ENCODE peak calls at places on chromosome 3, in four cellular contexts. U is GM12878, N is K562, O is H1. M is an unnamed sample.

GRCh38 chr3:87167634-87168456 is 59.3 kb upstream of the CHMP2B start:
- DNase-seq in U (peak; percentile 15), N (peak; percentile 18), O (no peak), M (peak; percentile 46)

GRCh38 chr3:136078421-136079364 is 113.2 kb downstream of the PPP2R3A start:
- DNase-seq in U (no peak), N (peak; percentile 9), O (no peak), M (no peak)

GRCh38 chr3:70982700-70983140 is 600.8 kb downstream of the FOXP1 start:
- DNase-seq in U (peak; percentile 37), N (no peak), O (no peak), M (peak; percentile 71)

GRCh38 chr3:111667621-111668239 is 72.6 kb upstream of the ZBED2 start:
- DNase-seq in U (peak; percentile 69), N (no peak), O (no peak), M (no peak)

GRCh38 chr3:13462125-13462629 is 17.9 kb upstream of the HDAC11 start:
- DNase-seq in U (no peak), N (no peak), O (no peak), M (no peak)

GRCh38 chr3:61903931-61904657 is 342.7 kb downstream of the PTPRG start:
- DNase-seq in U (no peak), N (no peak), O (no peak), M (no peak)

GRCh38 chr3:98574157-98574556 is 19.3 kb downstream of the CPOX start:
- DNase-seq in U (no peak), N (no peak), O (no peak), M (no peak)

GRCh38 chr3:24522155-24522579 is 27.5 kb upstream of the THRB start:
- DNase-seq in U (no peak), N (no peak), O (peak; percentile 52), M (no peak)

GRCh38 chr3:111712294-111713180 is 117.4 kb upstream of the ZBED2 start:
- DNase-seq in U (no peak), N (no peak), O (no peak), M (no peak)

GRCh38 chr3:188326111-188326510 is 172.2 kb downstream of the LPP start:
- DNase-seq in U (no peak), N (no peak), O (no peak), M (no peak)

GRCh38 chr3:40043444-40043755 is 234.0 kb downstream of the MYRIP start:
- DNase-seq in U (no peak), N (no peak), O (no peak), M (no peak)

GRCh38 chr3:190581041-190581501 is 67.2 kb downstream of the IL1RAP start:
- DNase-seq in U (no peak), N (no peak), O (no peak), M (no peak)

GRCh38 chr3:180679178-180680096 is at the start of gene CCDC39:
- DNase-seq in U (peak; percentile 30), N (peak; percentile 21), O (peak; percentile 96), M (peak; percentile 23)

DNA sequence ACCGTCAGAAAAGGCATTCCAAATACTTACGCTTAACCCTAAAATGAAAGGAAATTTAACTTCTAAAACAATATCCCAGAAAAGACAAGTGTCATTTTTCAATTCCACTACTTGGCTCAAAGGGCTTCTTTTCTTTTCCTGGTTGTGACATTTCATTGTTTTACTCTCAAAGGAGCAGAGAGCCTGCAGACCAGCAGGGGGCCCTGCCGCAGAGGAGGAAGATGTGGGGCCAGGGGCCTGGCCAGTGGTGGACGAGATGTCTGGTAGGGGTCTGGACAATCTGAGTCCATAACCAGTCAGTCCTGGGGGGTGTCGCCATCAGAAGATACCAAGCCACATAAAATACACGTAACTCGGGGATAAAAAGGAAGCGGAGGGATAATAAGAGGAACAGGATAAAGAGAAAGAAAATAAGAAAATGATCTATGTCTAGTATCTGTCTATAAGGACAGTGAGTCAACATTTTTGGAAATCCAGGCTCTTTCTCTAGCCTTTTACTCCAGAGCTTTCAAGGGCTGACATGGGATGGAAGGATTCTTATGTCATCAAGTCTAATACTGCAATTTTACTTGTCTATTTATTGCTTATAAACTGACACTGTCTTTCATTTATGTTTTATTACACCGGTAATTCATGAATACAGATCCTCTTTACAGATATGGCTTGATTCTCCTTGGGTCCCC is 54.2 kb upstream of the ARHGEF3 start:
- DNase-seq in U (no peak), N (no peak), O (peak; percentile 75), M (no peak)
- TF ChIP-seq EGR1 in U (no peak), N (no peak), O (no peak), M (no peak)

GRCh38 chr3:67296039-67296892 is 298.2 kb downstream of the KBTBD8 start:
- DNase-seq in U (no peak), N (no peak), O (peak; percentile 47), M (no peak)
- H3K4me2 ChIP-seq in U (no peak overlapping the region), N (no peak overlapping the region), O (no peak overlapping the region), M (no peak overlapping the region)

GRCh38 chr3:33855884-33856546 is 57.6 kb downstream of the PDCD6IP start:
- DNase-seq in U (no peak), N (no peak), O (no peak), M (no peak)

GRCh38 chr3:33865133-33865532 is 66.7 kb downstream of the PDCD6IP start:
- DNase-seq in U (no peak), N (no peak), O (no peak), M (no peak)

GRCh38 chr3:33858131-33858530 is 59.7 kb downstream of the PDCD6IP start:
- DNase-seq in U (no peak), N (no peak), O (no peak), M (no peak)

DNA sequence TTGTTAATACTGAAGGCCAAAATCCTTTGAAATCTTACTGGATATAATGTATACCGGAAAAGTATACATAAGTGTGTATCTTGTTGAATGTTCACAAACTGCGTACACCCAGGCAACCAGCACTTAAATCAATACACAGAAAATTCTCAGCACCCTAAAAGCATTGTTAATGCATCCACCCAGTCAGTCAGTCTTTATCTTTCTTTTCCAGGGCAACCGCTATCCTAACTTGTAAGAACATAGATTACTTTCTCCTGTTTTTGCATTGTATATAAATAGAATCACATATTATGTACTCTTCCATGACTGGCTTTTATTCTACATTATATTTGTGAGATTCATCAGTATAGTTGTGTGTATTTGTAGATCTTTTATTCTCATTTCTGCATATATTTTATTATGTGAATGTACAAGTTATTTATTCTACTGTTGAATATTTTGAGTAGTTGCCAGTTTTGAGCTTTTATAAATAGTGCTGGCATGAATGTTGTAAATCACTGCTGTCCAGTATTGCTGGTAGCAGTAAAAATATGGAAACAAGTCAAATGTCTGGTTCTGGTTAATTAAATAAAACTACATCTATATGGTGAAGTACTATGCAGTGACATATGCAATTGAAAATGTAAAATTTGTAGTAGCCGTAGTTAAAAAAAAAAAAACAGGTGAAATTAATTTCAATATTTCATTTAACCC is 62.1 kb downstream of the PDCD6IP start:
- DNase-seq in U (no peak), N (no peak), O (no peak), M (no peak)
- TF ChIP-seq EGR1 in U (no peak), N (no peak), O (no peak), M (no peak)

DNA sequence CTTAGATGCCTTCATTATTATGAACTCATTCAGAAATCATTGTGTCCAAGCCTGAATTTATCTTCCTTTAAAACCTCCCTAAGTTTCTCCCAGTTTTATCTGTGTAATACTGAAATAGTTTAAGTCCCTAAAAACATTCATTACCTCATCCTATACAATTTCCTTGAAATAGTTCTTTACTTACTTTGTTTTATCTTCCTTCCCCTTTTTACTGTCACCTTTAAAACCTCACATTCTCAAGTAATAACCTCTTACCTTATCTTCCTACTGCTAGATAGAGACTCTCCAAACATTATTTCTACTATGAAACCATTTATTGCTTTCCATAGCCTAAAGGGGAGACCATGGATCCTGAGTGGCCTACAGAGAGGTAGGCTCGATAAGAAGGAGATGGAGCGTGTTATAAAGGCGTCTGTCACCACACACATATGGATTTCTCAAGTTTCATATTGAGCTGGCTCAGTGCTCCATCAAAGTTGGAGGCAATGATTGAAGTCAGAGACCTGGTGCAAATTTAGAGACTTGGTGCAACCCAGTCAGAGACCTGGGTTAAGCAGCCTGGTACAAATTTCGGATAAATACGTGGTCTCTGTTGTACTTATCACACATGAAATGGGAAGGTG is 140.4 kb downstream of the NFKBIZ start:
- DNase-seq in U (no peak), N (no peak), O (no peak), M (no peak)
- H3K4me2 ChIP-seq in U (no peak overlapping the region), N (no peak overlapping the region), O (no peak overlapping the region), M (no peak overlapping the region)

M was measured in HCT116.